ENCODE peak calls at places on chromosomes 13 and 19, in seven cellular contexts. Y is fibroblast of mammary gland, D is body of pancreas, M is cardiac muscle cell, X is astrocyte, U is bronchial epithelial cell, S is AG10803. I is an unnamed sample.

GRCh38 chr13:103140001-103140671 is 73.9 kb upstream of the SLC10A2 start:
- DNase-seq in X (no peak), M (peak), S (no peak), U (peak), D (no peak), Y (peak), I (peak)

GRCh38 chr19:6138066-6138465 is 2.6 kb downstream of the ACSBG2 start:
- DNase-seq in X (no peak), D (no peak), U (no peak), Y (peak), S (peak), M (no peak), I (no peak)

GRCh38 chr13:40191186-40191980 is 475.1 kb downstream of the FOXO1 start:
- DNase-seq in D (no peak), S (no peak), X (peak), M (peak), U (no peak), Y (no peak), I (peak)

GRCh38 chr19:16754207-16754806 is 34.7 kb downstream of the NWD1 start:
- DNase-seq in D (no peak), M (no peak), X (no peak), Y (no peak), S (no peak), U (no peak), I (no peak)

GRCh38 chr19:22286151-22286810 is at the start of gene ZNF729:
- DNase-seq in U (no peak), Y (no peak), X (no peak), S (no peak), M (no peak), D (no peak), I (no peak)

GRCh38 chr13:32116210-32116609 is 84.6 kb downstream of the FRY start:
- DNase-seq in U (no peak), S (no peak), M (no peak), D (no peak), X (no peak), Y (no peak), I (peak)

GRCh38 chr13:94427313-94427712 is 52.2 kb downstream of the DCT start:
- DNase-seq in U (no peak), S (no peak), D (no peak), M (no peak), Y (no peak), X (no peak), I (no peak)

GRCh38 chr19:1360818-1361461 is 22.8 kb upstream of the NDUFS7 start:
- DNase-seq in D (peak), Y (peak), U (peak), M (no peak), X (peak), S (peak), I (peak)

GRCh38 chr19:2037676-2038255 is 13.3 kb downstream of the MKNK2 start:
- DNase-seq in X (no peak), U (no peak), M (no peak), S (no peak), Y (no peak), D (no peak), I (no peak)

GRCh38 chr13:109781384-109782065 is 4.9 kb downstream of the IRS2 start:
- DNase-seq in S (peak), D (no peak), U (no peak), X (no peak), M (no peak), Y (peak), I (no peak)

GRCh38 chr13:109780880-109781383 is 5.5 kb downstream of the IRS2 start:
- DNase-seq in X (no peak), M (no peak), S (no peak), Y (no peak), U (no peak), D (no peak), I (no peak)

GRCh38 chr13:109782823-109783411 is 3.5 kb downstream of the IRS2 start:
- DNase-seq in D (no peak), S (no peak), X (no peak), Y (no peak), M (no peak), U (no peak), I (no peak)

GRCh38 chr13:109783447-109783814 is 3.0 kb downstream of the IRS2 start:
- DNase-seq in M (no peak), S (no peak), Y (no peak), D (no peak), U (no peak), X (no peak), I (no peak)

GRCh38 chr13:109782066-109782822 is 4.1 kb downstream of the IRS2 start:
- DNase-seq in S (no peak), D (no peak), U (no peak), M (no peak), X (no peak), Y (no peak), I (no peak)
- H3K4me3 ChIP-seq in S (peak), D (no peak), U (peak), M (no peak), X (peak), Y (peak), I (peak)

GRCh38 chr13:68808456-68808855 is 1299.2 kb upstream of the ATXN8OS start:
- DNase-seq in M (no peak), D (no peak), U (no peak), S (no peak), X (peak), Y (no peak), I (no peak)

GRCh38 chr13:68806125-68806524 is 1301.5 kb upstream of the ATXN8OS start:
- DNase-seq in M (no peak), U (no peak), S (no peak), X (no peak), Y (no peak), D (no peak), I (no peak)

GRCh38 chr13:68813397-68813796 is 1294.2 kb upstream of the ATXN8OS start:
- DNase-seq in D (no peak), U (no peak), Y (no peak), M (peak), S (no peak), X (no peak), I (no peak)

DNA sequence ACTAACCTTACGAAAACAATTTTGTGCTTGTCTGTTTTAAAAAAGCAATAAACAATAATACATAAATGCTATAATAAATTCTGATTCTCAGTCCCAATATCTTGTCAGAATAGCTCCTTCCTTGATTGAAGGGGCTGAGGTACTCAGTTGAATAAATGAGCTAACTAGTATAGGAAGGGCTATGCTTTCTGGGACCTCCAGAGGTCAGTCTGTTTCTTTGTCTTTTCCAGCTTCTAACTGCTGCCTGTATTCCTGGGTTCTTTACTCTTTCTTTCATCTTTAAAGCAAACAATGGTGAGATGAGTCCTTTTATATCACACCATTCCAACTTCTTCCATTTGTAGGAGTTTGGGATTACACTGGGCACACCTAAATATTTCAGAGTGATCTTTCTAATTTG is 1297.0 kb upstream of the ATXN8OS start:
- DNase-seq in Y (no peak), X (no peak), U (no peak), D (no peak), S (no peak), M (peak), I (no peak)
- TF ChIP-seq CTCF in Y (no peak), X (no peak), U (no peak), D (no peak), S (no peak), M (no peak), I (no peak)

GRCh38 chr19:4081441-4082129 is 14.9 kb upstream of the ZBTB7A start:
- DNase-seq in S (no peak), M (no peak), X (no peak), U (no peak), Y (peak), D (no peak), I (no peak)

GRCh38 chr19:4086336-4086953 is 19.7 kb upstream of the ZBTB7A start:
- DNase-seq in Y (no peak), M (no peak), U (no peak), X (no peak), S (no peak), D (no peak), I (no peak)

GRCh38 chr19:4082172-4082571 is 15.5 kb upstream of the ZBTB7A start:
- DNase-seq in M (no peak), U (no peak), D (no peak), X (no peak), Y (no peak), S (no peak), I (no peak)

GRCh38 chr19:4084547-4084877 is 17.8 kb upstream of the ZBTB7A start:
- DNase-seq in S (no peak), X (no peak), U (no peak), Y (no peak), D (no peak), M (no peak), I (no peak)

DNA sequence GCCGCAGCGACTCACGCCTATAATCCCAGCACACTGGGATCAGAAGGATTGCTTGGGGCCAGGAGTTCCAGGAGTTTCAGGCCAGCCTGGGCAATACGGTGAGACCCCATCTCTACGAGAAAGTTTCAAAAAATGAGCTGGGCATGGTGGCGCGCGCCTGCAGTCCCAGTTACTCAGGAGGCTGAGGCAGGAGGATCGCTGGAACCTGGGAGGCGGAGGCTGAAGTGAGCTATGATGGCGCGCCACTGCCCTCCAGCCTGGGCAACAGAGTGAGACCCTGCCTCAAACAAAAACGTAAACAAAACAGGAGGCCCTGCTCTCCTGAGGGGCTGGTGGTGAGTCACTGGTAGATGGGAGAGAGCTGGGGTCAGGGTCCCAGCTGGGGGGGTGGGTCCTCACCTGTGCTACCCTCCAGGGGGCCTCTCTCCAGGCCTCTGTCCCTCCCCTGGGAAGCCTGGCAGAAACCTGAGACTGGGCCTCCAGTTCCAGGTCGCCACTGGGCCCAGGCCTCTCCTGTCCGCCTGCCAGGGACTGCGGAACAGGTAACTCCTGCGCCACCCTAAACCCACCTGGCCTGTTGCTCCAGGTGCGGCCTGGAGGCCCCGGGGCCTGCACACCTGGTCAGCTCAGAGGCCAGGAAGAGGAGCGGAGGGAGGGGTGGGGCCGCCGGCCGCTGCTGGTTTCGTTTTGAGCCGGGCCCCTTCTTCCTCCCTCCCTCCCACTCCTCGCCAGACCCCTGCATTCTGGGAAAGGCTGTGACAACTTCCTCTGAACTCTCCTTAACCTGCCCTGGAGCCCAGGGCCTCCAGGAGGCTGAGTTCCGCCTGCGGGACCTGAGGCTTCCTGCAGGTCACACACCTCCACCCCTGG is 17.2 kb upstream of the ZBTB7A start:
- DNase-seq in M (no peak), D (no peak), Y (no peak), X (no peak), S (no peak), U (no peak), I (no peak)
- H3K4me3 ChIP-seq in M (no peak), D (no peak), Y (no peak), X (no peak), S (no peak), U (no peak), I (no peak)

GRCh38 chr19:52871466-52871865 is 14.0 kb upstream of the ZNF468 start:
- DNase-seq in M (no peak), S (no peak), X (no peak), D (no peak), Y (no peak), U (no peak), I (no peak)
- TF ChIP-seq CTCF in M (no peak), S (no peak), X (no peak), D (no peak), Y (no peak), U (no peak), I (no peak)

GRCh38 chr19:48489608-48490216 is 20.5 kb downstream of the CYTH2 start:
- DNase-seq in Y (peak), S (peak), U (peak), M (peak), X (no peak), D (peak), I (peak)

GRCh38 chr19:48490980-48491792 is 20.4 kb downstream of the LMTK3 start:
- DNase-seq in X (no peak), Y (no peak), U (no peak), D (peak), M (peak), S (no peak), I (no peak)

GRCh38 chr19:48484931-48485612 is 15.9 kb downstream of the CYTH2 start:
- DNase-seq in S (no peak), X (no peak), D (no peak), Y (no peak), M (no peak), U (no peak), I (no peak)

GRCh38 chr19:48487544-48487943 is 18.4 kb downstream of the CYTH2 start:
- DNase-seq in D (no peak), M (no peak), S (no peak), U (no peak), X (no peak), Y (no peak), I (no peak)

GRCh38 chr19:48487944-48488343 is 18.8 kb downstream of the CYTH2 start:
- DNase-seq in S (peak), U (peak), M (no peak), D (peak), Y (peak), X (peak), I (peak)
- H3K4me3 ChIP-seq in S (no peak), U (no peak), M (no peak), D (no peak), Y (no peak), X (no peak), I (no peak)